ENCODE peak calls at places on chromosome 15, in six cellular contexts. E is brain microvascular endothelial cell, A is heart left ventricle, Q is cardiac fibroblast, W is dorsolateral prefrontal cortex, O is bronchial epithelial cell. H is an unnamed sample.

GRCh38 chr15:67117356-67117755 is 52.0 kb downstream of the SMAD3 start:
- DNase-seq in E (no peak), A (peak; percentile 54), Q (peak; percentile 70), W (no peak), O (no peak), H (no peak)

GRCh38 chr15:66899555-66900350 is 165.6 kb upstream of the SMAD3 start:
- DNase-seq in E (peak; percentile 42), A (no peak), Q (no peak), W (no peak), O (no peak), H (no peak)

GRCh38 chr15:49855917-49856637 is 235.2 kb downstream of the DTWD1 start:
- DNase-seq in E (peak; percentile 91), A (peak; percentile 22), Q (peak; percentile 99), W (no peak), O (peak; percentile 50), H (no peak)

GRCh38 chr15:49154799-49155109 is 645 bp downstream of the COPS2 start:
- DNase-seq in E (no peak), A (no peak), Q (peak; percentile 28), W (no peak), O (no peak), H (no peak)

GRCh38 chr15:89857673-89858072 is 36.1 kb downstream of the AP3S2 start:
- DNase-seq in E (no peak), A (no peak), Q (no peak), W (no peak), O (no peak), H (no peak)

GRCh38 chr15:78023081-78023665 is 54.3 kb downstream of the TBC1D2B start:
- DNase-seq in E (no peak), A (no peak), Q (no peak), W (no peak), O (no peak), H (no peak)

GRCh38 chr15:48031973-48032372 is 88.8 kb upstream of the SLC24A5 start:
- DNase-seq in E (no peak), A (no peak), Q (no peak), W (no peak), O (no peak), H (no peak)

GRCh38 chr15:53447053-53447574 is 312.3 kb downstream of the WDR72 start:
- DNase-seq in E (no peak), A (no peak), Q (no peak), W (no peak), O (no peak), H (no peak)

GRCh38 chr15:48722764-48723661 is 77.5 kb upstream of the FBN1 start:
- DNase-seq in E (peak; percentile 73), A (no peak), Q (peak; percentile 62), W (no peak), O (peak; percentile 95), H (no peak)

GRCh38 chr15:96122077-96123027 is 208.1 kb upstream of the NR2F2 start:
- DNase-seq in E (peak; percentile 25), A (no peak), Q (no peak), W (no peak), O (peak; percentile 53), H (no peak)

GRCh38 chr15:25790003-25790660 is 73.0 kb downstream of the ATP10A start:
- DNase-seq in E (peak; percentile 62), A (peak; percentile 73), Q (peak; percentile 74), W (peak; percentile 48), O (no peak), H (peak; percentile 45)

GRCh38 chr15:40845511-40846284 is 1.9 kb downstream of the SPINT1 start:
- DNase-seq in E (no peak), A (no peak), Q (no peak), W (no peak), O (peak; percentile 96), H (no peak)

GRCh38 chr15:90058308-90058707 is 44.0 kb downstream of the IDH2 start:
- DNase-seq in E (no peak), A (no peak), Q (no peak), W (no peak), O (no peak), H (no peak)

GRCh38 chr15:57353317-57353804 is 22.9 kb upstream of the CGNL1 start:
- DNase-seq in E (peak; percentile 56), A (no peak), Q (no peak), W (no peak), O (no peak), H (no peak)

GRCh38 chr15:61382927-61383326 is 153.8 kb upstream of the RORA start:
- DNase-seq in E (no peak), A (no peak), Q (no peak), W (no peak), O (no peak), H (no peak)

GRCh38 chr15:49036650-49037545 is 9.3 kb downstream of the SECISBP2L start:
- DNase-seq in E (peak; percentile 55), A (no peak), Q (no peak), W (no peak), O (peak; percentile 28), H (no peak)

GRCh38 chr15:92953997-92954396 is 53.9 kb downstream of the CHD2 start:
- DNase-seq in E (no peak), A (no peak), Q (no peak), W (no peak), O (no peak), H (no peak)

GRCh38 chr15:92074646-92075045 is 221.1 kb downstream of the SLCO3A1 start:
- DNase-seq in E (no peak), A (peak; percentile 76), Q (peak; percentile 71), W (no peak), O (peak; percentile 79), H (no peak)

GRCh38 chr15:65054333-65055200 is 9.4 kb downstream of the SLC51B start:
- DNase-seq in E (peak; percentile 69), A (peak; percentile 75), Q (peak; percentile 77), W (peak; percentile 72), O (peak; percentile 34), H (peak; percentile 41)

GRCh38 chr15:72338617-72339321 is 18.8 kb upstream of the CELF6 start:
- DNase-seq in E (no peak), A (no peak), Q (peak; percentile 97), W (no peak), O (no peak), H (no peak)

GRCh38 chr15:72340366-72340765 is 20.4 kb upstream of the CELF6 start:
- DNase-seq in E (no peak), A (no peak), Q (peak; percentile 22), W (no peak), O (no peak), H (no peak)

GRCh38 chr15:72342385-72342784 is 22.4 kb upstream of the CELF6 start:
- DNase-seq in E (peak; percentile 16), A (no peak), Q (peak; percentile 17), W (no peak), O (peak; percentile 32), H (no peak)

GRCh38 chr15:72339777-72340177 is 19.8 kb upstream of the CELF6 start:
- DNase-seq in E (peak; percentile 82), A (no peak), Q (peak; percentile 92), W (peak; percentile 59), O (peak; percentile 82), H (no peak)

GRCh38 chr15:72341361-72341760 is 21.4 kb upstream of the CELF6 start:
- DNase-seq in E (no peak), A (no peak), Q (peak; percentile 13), W (no peak), O (no peak), H (no peak)
- TF ChIP-seq CTCF in E (peak; percentile 56), A (no peak), Q (no peak), W (no peak), O (peak; percentile 36), H (no peak)

DNA sequence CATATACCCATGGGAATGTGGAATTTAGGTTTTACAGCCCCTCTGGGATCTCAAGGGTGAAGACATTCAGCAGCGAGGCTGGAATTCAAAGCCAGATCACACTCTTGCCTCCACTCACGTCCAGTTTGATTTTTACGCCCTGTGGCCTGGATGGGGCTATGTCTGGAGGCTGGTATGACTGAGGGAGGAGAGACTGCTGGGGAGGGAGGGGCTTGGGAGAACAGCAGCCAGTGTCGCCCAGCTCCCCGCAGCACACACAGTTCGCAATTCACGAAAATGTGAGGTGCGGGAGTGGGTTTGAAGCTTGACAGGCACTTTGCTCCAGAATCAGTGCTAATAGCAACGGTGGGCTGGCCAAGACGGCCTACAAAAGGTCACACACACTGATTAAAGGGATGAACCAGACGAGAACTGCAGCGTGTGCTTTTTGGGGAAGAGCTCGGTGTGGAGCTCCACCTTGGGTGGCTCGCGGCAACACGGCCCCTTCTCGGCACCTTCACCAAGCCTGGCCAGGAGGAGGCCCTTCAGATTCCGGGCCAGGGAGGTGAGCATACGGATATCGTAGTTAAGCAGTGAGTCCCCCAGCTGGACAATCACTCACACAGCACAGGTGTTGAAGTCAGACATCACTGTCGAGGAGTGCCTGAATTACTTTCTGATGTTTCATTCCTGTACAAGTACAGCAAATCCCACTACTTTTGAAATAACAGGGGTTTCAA is 16.4 kb downstream of the EHD4 start:
- DNase-seq in E (no peak), A (no peak), Q (no peak), W (no peak), O (no peak), H (no peak)
- TF ChIP-seq CTCF in E (peak; percentile 7), A (no peak), Q (no peak), W (no peak), O (no peak), H (no peak)

GRCh38 chr15:45168286-45168685 is 19.5 kb downstream of the SHF start:
- DNase-seq in E (no peak), A (no peak), Q (no peak), W (no peak), O (no peak), H (no peak)

GRCh38 chr15:45169608-45170480 is 17.9 kb downstream of the SHF start:
- DNase-seq in E (no peak), A (no peak), Q (no peak), W (no peak), O (no peak), H (no peak)

GRCh38 chr15:45168751-45169551 is 18.8 kb downstream of the SHF start:
- DNase-seq in E (no peak), A (no peak), Q (no peak), W (no peak), O (no peak), H (no peak)

GRCh38 chr15:45166792-45167630 is 20.8 kb downstream of the SHF start:
- DNase-seq in E (peak; percentile 59), A (peak; percentile 91), Q (peak; percentile 87), W (peak; percentile 80), O (peak; percentile 60), H (peak; percentile 46)

GRCh38 chr15:45167631-45168205 is 20.0 kb downstream of the SHF start:
- DNase-seq in E (no peak), A (no peak), Q (no peak), W (no peak), O (no peak), H (no peak)
- TF ChIP-seq CTCF in E (no peak), A (no peak), Q (no peak), W (no peak), O (no peak), H (no peak)

DNA sequence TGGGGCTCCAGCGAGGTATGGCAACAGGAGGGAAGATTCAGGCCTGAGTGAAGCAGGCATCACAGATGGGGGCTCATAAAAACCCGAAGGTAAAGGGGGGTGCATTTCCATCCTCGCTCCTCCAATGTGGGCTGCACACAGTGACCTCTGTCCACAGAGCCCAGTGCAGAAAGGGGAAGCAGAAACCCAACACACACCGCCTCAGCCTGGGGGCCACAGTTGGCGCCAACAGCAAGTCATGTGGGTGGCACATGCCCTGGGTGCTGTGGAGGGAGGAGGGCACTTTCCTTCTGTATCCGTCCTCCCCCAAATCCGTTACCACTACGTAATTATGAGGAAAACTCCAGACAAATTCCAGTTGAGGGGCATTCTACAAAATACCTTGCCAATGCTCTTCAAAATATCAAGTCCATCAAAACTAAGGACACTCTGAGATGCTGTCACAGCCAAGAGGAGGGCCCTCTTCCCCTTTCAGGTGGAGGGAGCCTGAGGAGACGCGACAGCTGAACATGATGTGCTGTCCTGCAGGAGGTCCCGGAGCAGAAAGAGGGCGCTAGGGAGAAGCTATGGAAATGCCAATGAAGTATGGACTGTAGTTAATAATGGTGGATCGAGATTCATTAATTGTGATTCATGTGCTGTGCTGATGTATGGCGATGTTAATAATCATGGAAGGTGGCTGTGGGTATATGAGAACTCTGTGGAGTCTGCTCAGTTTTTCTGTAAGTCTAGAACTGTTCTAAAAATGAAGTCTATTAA is 16.4 kb downstream of the APBA2 start:
- DNase-seq in E (no peak), A (no peak), Q (no peak), W (no peak), O (no peak), H (no peak)
- TF ChIP-seq CTCF in E (peak; percentile 55), A (no peak), Q (peak; percentile 9), W (no peak), O (no peak), H (no peak)

H was measured in omental fat pad.